ENCODE peak calls at places on chromosome 16, in ten cellular contexts. B is cardiac fibroblast; F is IMR-90; R is ascending aorta; Y is hepatic stellate cell; W is Kasumi-1; J is stimulated activated CD4-positive, alpha-beta T cell treated with anti-CD3 and anti-CD28 coated beads, TNF-alpha, amount 100 ng/mL, for 1 hour; T is M059J; Q is myocyte; L is mucosa of gallbladder. E is an unnamed sample.

GRCh38 chr16:55508941-55509920 is at the start of gene LPCAT2:
- DNase-seq in J (peak; percentile 16), Y (peak; percentile 92), W (peak; percentile 81), R (no peak), T (peak; percentile 87), Q (peak; percentile 75), F (peak; percentile 84), L (peak; percentile 83), B (peak; percentile 92), E (peak; percentile 76)

GRCh38 chr16:81583893-81584705 is 139.5 kb downstream of the CMIP start:
- DNase-seq in B (peak; percentile 14), Q (peak; percentile 91), L (peak; percentile 82), J (no peak), Y (no peak), R (no peak), T (no peak), F (peak; percentile 82), W (no peak), E (no peak)

GRCh38 chr16:8063151-8063550 is 527.2 kb downstream of the TMEM114 start:
- DNase-seq in B (no peak), T (peak; percentile 40), Q (no peak), R (no peak), W (no peak), L (no peak), F (no peak), Y (no peak), J (no peak), E (no peak)

GRCh38 chr16:7344806-7345416 is 12.3 kb downstream of the RBFOX1 start:
- DNase-seq in J (no peak), W (no peak), L (no peak), F (no peak), Q (no peak), R (no peak), B (no peak), T (no peak), Y (no peak), E (no peak)

GRCh38 chr16:9062301-9062700 is 29.1 kb upstream of the HAPSTR1 start:
- DNase-seq in J (no peak), F (no peak), W (no peak), R (no peak), B (no peak), T (no peak), Q (no peak), L (no peak), Y (no peak), E (no peak)

GRCh38 chr16:19884611-19885455 is at the start of gene GPRC5B:
- DNase-seq in Y (peak; percentile 50), R (no peak), B (peak; percentile 66), T (no peak), J (peak; percentile 31), L (peak; percentile 18), Q (peak; percentile 62), W (no peak), F (peak; percentile 25), E (no peak)

GRCh38 chr16:14672403-14672971 is 21.6 kb downstream of the PLA2G10 start:
- DNase-seq in Q (no peak), W (no peak), F (no peak), R (no peak), Y (no peak), B (peak; percentile 10), T (no peak), J (no peak), L (peak; percentile 36), E (peak; percentile 16)

GRCh38 chr16:10609410-10609774 is 29.0 kb upstream of the EMP2 start:
- DNase-seq in J (no peak), T (peak; percentile 56), R (no peak), L (no peak), W (no peak), Q (peak; percentile 56), F (peak; percentile 89), Y (peak; percentile 77), B (peak; percentile 70), E (no peak)

GRCh38 chr16:23121024-23121423 is 28.2 kb downstream of the USP31 start:
- DNase-seq in W (no peak), L (no peak), J (no peak), B (no peak), Y (no peak), T (no peak), F (no peak), Q (no peak), R (no peak), E (no peak)

GRCh38 chr16:64657316-64658011 is 464.4 kb downstream of the CDH11 start:
- DNase-seq in R (no peak), W (no peak), B (no peak), Y (no peak), Q (no peak), F (peak; percentile 37), T (no peak), L (no peak), J (no peak), E (no peak)

GRCh38 chr16:73735954-73736353 is 560.7 kb upstream of the PSMD7 start:
- DNase-seq in J (no peak), B (no peak), Y (no peak), T (peak; percentile 36), W (no peak), F (no peak), Q (no peak), R (no peak), L (no peak), E (no peak)

GRCh38 chr16:84979516-84979915 is 31.8 kb downstream of the ZDHHC7 start:
- DNase-seq in R (no peak), Q (no peak), T (no peak), F (peak; percentile 64), Y (no peak), B (no peak), L (no peak), J (no peak), W (no peak), E (no peak)

GRCh38 chr16:13780841-13781553 is 139.0 kb upstream of the ERCC4 start:
- DNase-seq in W (no peak), J (no peak), T (no peak), Y (no peak), L (no peak), R (no peak), B (no peak), F (no peak), Q (peak; percentile 84), E (no peak)

GRCh38 chr16:2008631-2009301 is 855 bp downstream of the ZNF598 start:
- DNase-seq in L (no peak), Q (peak; percentile 36), R (no peak), J (no peak), W (no peak), Y (peak; percentile 62), T (no peak), B (peak; percentile 53), F (peak; percentile 44), E (peak; percentile 65)

GRCh38 chr16:52069866-52070265 is 477.1 kb downstream of the TOX3 start:
- DNase-seq in B (peak; percentile 20), Y (no peak), T (peak; percentile 25), Q (peak; percentile 10), F (peak; percentile 11), L (no peak), J (no peak), R (no peak), W (no peak), E (peak; percentile 51)

GRCh38 chr16:88633684-88634140 is 4.7 kb upstream of the IL17C start:
- DNase-seq in R (no peak), J (no peak), Y (no peak), W (no peak), Q (no peak), L (no peak), B (no peak), T (peak; percentile 22), F (peak; percentile 13), E (peak; percentile 63)

GRCh38 chr16:64586756-64587155 is 535.1 kb downstream of the CDH11 start:
- DNase-seq in Q (peak; percentile 51), W (no peak), B (no peak), R (no peak), T (no peak), F (no peak), L (peak; percentile 22), Y (no peak), J (no peak), E (no peak)

GRCh38 chr16:89167425-89167941 is 4.1 kb upstream of the CDH15 start:
- DNase-seq in T (peak; percentile 62), R (no peak), Y (peak; percentile 92), F (peak; percentile 59), Q (peak; percentile 88), J (peak; percentile 90), B (peak; percentile 81), L (peak; percentile 84), W (peak; percentile 48), E (peak; percentile 86)

GRCh38 chr16:34802848-34803599 is 1343.6 kb downstream of the TP53TG3F start:
- DNase-seq in T (no peak), Q (no peak), R (no peak), Y (no peak), W (no peak), L (no peak), F (no peak), J (no peak), B (no peak), E (no peak)

GRCh38 chr16:50316848-50317630 is 50.7 kb downstream of the ADCY7 start:
- DNase-seq in B (no peak), J (no peak), Y (peak; percentile 9), T (no peak), R (no peak), W (no peak), F (no peak), L (no peak), Q (no peak), E (no peak)

GRCh38 chr16:88747588-88748301 is 37.3 kb downstream of the PIEZO1 start:
- DNase-seq in L (no peak), Q (peak; percentile 31), J (no peak), B (no peak), T (no peak), Y (no peak), W (peak; percentile 94), F (no peak), R (no peak), E (peak; percentile 66)

GRCh38 chr16:49788936-49789335 is 67.0 kb downstream of the ZNF423 start:
- DNase-seq in F (no peak), L (no peak), W (no peak), Y (no peak), J (no peak), R (no peak), B (no peak), Q (no peak), T (no peak), E (no peak)

GRCh38 chr16:64983983-64984382 is 137.9 kb downstream of the CDH11 start:
- DNase-seq in B (peak; percentile 76), F (peak; percentile 89), R (no peak), T (peak; percentile 74), J (no peak), Y (peak; percentile 38), L (peak; percentile 18), Q (peak; percentile 88), W (no peak), E (peak; percentile 5)

GRCh38 chr16:81973737-81974136 is 37.5 kb downstream of the SDR42E1 start:
- DNase-seq in W (no peak), Y (no peak), B (no peak), F (no peak), L (no peak), R (no peak), T (no peak), J (no peak), Q (no peak), E (no peak)

GRCh38 chr16:59964232-59964924 is 1230.3 kb upstream of the GOT2 start:
- DNase-seq in F (no peak), J (no peak), W (no peak), T (peak; percentile 65), B (no peak), Y (no peak), Q (peak; percentile 16), R (no peak), L (no peak), E (no peak)

GRCh38 chr16:77213542-77214108 is 14.4 kb downstream of the SYCE1L start:
- DNase-seq in F (peak; percentile 86), L (no peak), J (no peak), Q (peak; percentile 88), W (no peak), B (peak; percentile 83), T (peak; percentile 99), R (no peak), Y (peak; percentile 60), E (peak; percentile 46)

GRCh38 chr16:22191966-22192260 is 14.2 kb upstream of the EEF2K start:
- DNase-seq in R (no peak), L (peak; percentile 28), T (no peak), Y (no peak), F (peak; percentile 17), B (peak; percentile 39), J (no peak), Q (no peak), W (peak; percentile 6), E (peak; percentile 70)

GRCh38 chr16:84054271-84054670 is 11.7 kb upstream of the SLC38A8 start:
- DNase-seq in R (no peak), J (no peak), W (no peak), T (no peak), L (no peak), Q (no peak), B (no peak), F (no peak), Y (no peak), E (no peak)

E was measured in HepG2.